ENCODE peak calls at places on chromosomes 4 and X, in nine cellular contexts. One of them, this sample, is unnamed.

GRCh38 chr4:124118061-124118460 is 594.5 kb downstream of the ANKRD50 start:
- DNase-seq in NCI-H1092: no peak
- DNase-seq in amniotic epithelial cell: no peak
- DNase-seq in activated T-helper 1 cell treated with Interleukin-2 at 50 U/mL for 16 hours: no peak
- DNase-seq in RPMI8226: no peak
- DNase-seq in GM23248: peak
- DNase-seq in cerebellar cortex: no peak
- DNase-seq in naive thymus-derived CD8-positive, alpha-beta T cell: no peak
- DNase-seq in epithelial cell of proximal tubule: no peak
- DNase-seq in this sample: no peak

GRCh38 chr4:169619518-169619957 is 840 bp upstream of the CLCN3 start:
- DNase-seq in NCI-H1092: no peak
- DNase-seq in amniotic epithelial cell: peak
- DNase-seq in activated T-helper 1 cell treated with Interleukin-2 at 50 U/mL for 16 hours: peak
- DNase-seq in RPMI8226: peak
- DNase-seq in GM23248: peak
- DNase-seq in cerebellar cortex: peak
- DNase-seq in naive thymus-derived CD8-positive, alpha-beta T cell: peak
- DNase-seq in epithelial cell of proximal tubule: no peak
- DNase-seq in this sample: no peak

GRCh38 chr4:80790152-80790551 is 240.4 kb upstream of the BMP3 start:
- DNase-seq in NCI-H1092: no peak
- DNase-seq in amniotic epithelial cell: peak
- DNase-seq in activated T-helper 1 cell treated with Interleukin-2 at 50 U/mL for 16 hours: no peak
- DNase-seq in RPMI8226: no peak
- DNase-seq in GM23248: no peak
- DNase-seq in cerebellar cortex: no peak
- DNase-seq in naive thymus-derived CD8-positive, alpha-beta T cell: no peak
- DNase-seq in epithelial cell of proximal tubule: no peak
- DNase-seq in this sample: no peak

GRCh38 chrX:54540289-54540688 is 10.3 kb downstream of the GNL3L start:
- DNase-seq in NCI-H1092: no peak
- DNase-seq in amniotic epithelial cell: peak
- DNase-seq in activated T-helper 1 cell treated with Interleukin-2 at 50 U/mL for 16 hours: no peak
- DNase-seq in RPMI8226: no peak
- DNase-seq in GM23248: peak
- DNase-seq in cerebellar cortex: no peak
- DNase-seq in naive thymus-derived CD8-positive, alpha-beta T cell: no peak
- DNase-seq in epithelial cell of proximal tubule: no peak
- DNase-seq in this sample: no peak

GRCh38 chrX:111743316-111743715 is 62.3 kb downstream of the ALG13 start:
- DNase-seq in NCI-H1092: no peak
- DNase-seq in amniotic epithelial cell: peak
- DNase-seq in activated T-helper 1 cell treated with Interleukin-2 at 50 U/mL for 16 hours: no peak
- DNase-seq in RPMI8226: no peak
- DNase-seq in GM23248: no peak
- DNase-seq in cerebellar cortex: no peak
- DNase-seq in naive thymus-derived CD8-positive, alpha-beta T cell: no peak
- DNase-seq in epithelial cell of proximal tubule: no peak
- DNase-seq in this sample: no peak

GRCh38 chrX:13803116-13803515 is 13.8 kb downstream of the GPM6B start:
- DNase-seq in NCI-H1092: no peak
- DNase-seq in amniotic epithelial cell: no peak
- DNase-seq in activated T-helper 1 cell treated with Interleukin-2 at 50 U/mL for 16 hours: no peak
- DNase-seq in RPMI8226: no peak
- DNase-seq in GM23248: no peak
- DNase-seq in cerebellar cortex: no peak
- DNase-seq in naive thymus-derived CD8-positive, alpha-beta T cell: no peak
- DNase-seq in epithelial cell of proximal tubule: no peak
- DNase-seq in this sample: no peak

GRCh38 chr4:20084488-20084887 is 167.2 kb upstream of the SLIT2 start:
- DNase-seq in NCI-H1092: no peak
- DNase-seq in amniotic epithelial cell: no peak
- DNase-seq in activated T-helper 1 cell treated with Interleukin-2 at 50 U/mL for 16 hours: no peak
- DNase-seq in RPMI8226: no peak
- DNase-seq in GM23248: no peak
- DNase-seq in cerebellar cortex: no peak
- DNase-seq in naive thymus-derived CD8-positive, alpha-beta T cell: no peak
- DNase-seq in epithelial cell of proximal tubule: no peak
- DNase-seq in this sample: no peak

GRCh38 chrX:44908198-44908597 is 35.2 kb downstream of the KDM6A start:
- DNase-seq in NCI-H1092: no peak
- DNase-seq in amniotic epithelial cell: peak
- DNase-seq in activated T-helper 1 cell treated with Interleukin-2 at 50 U/mL for 16 hours: no peak
- DNase-seq in RPMI8226: no peak
- DNase-seq in GM23248: peak
- DNase-seq in cerebellar cortex: no peak
- DNase-seq in naive thymus-derived CD8-positive, alpha-beta T cell: no peak
- DNase-seq in epithelial cell of proximal tubule: no peak
- DNase-seq in this sample: no peak

GRCh38 chr4:149911995-149912394 is 96.4 kb upstream of the IQCM start:
- DNase-seq in NCI-H1092: no peak
- DNase-seq in amniotic epithelial cell: no peak
- DNase-seq in activated T-helper 1 cell treated with Interleukin-2 at 50 U/mL for 16 hours: no peak
- DNase-seq in RPMI8226: no peak
- DNase-seq in GM23248: no peak
- DNase-seq in cerebellar cortex: no peak
- DNase-seq in naive thymus-derived CD8-positive, alpha-beta T cell: no peak
- DNase-seq in epithelial cell of proximal tubule: no peak
- DNase-seq in this sample: no peak

GRCh38 chr4:20629180-20630115 is 70.8 kb upstream of the PACRGL start:
- DNase-seq in NCI-H1092: no peak
- DNase-seq in amniotic epithelial cell: no peak
- DNase-seq in activated T-helper 1 cell treated with Interleukin-2 at 50 U/mL for 16 hours: no peak
- DNase-seq in RPMI8226: peak
- DNase-seq in GM23248: no peak
- DNase-seq in cerebellar cortex: no peak
- DNase-seq in naive thymus-derived CD8-positive, alpha-beta T cell: no peak
- DNase-seq in epithelial cell of proximal tubule: no peak
- DNase-seq in this sample: no peak

GRCh38 chrX:646796-647195 is 16.2 kb downstream of the SHOX start:
- DNase-seq in NCI-H1092: no peak
- DNase-seq in amniotic epithelial cell: no peak
- DNase-seq in activated T-helper 1 cell treated with Interleukin-2 at 50 U/mL for 16 hours: no peak
- DNase-seq in RPMI8226: peak
- DNase-seq in GM23248: no peak
- DNase-seq in cerebellar cortex: no peak
- DNase-seq in naive thymus-derived CD8-positive, alpha-beta T cell: no peak
- DNase-seq in epithelial cell of proximal tubule: no peak
- DNase-seq in this sample: no peak

GRCh38 chr4:41538887-41539498 is 1.0 kb downstream of the LIMCH1 start:
- DNase-seq in NCI-H1092: no peak
- DNase-seq in amniotic epithelial cell: peak
- DNase-seq in activated T-helper 1 cell treated with Interleukin-2 at 50 U/mL for 16 hours: no peak
- DNase-seq in RPMI8226: no peak
- DNase-seq in GM23248: peak
- DNase-seq in cerebellar cortex: peak
- DNase-seq in naive thymus-derived CD8-positive, alpha-beta T cell: no peak
- DNase-seq in epithelial cell of proximal tubule: no peak
- DNase-seq in this sample: no peak

GRCh38 chr4:31557444-31557843 is 837.3 kb downstream of the PCDH7 start:
- DNase-seq in NCI-H1092: no peak
- DNase-seq in amniotic epithelial cell: peak
- DNase-seq in activated T-helper 1 cell treated with Interleukin-2 at 50 U/mL for 16 hours: no peak
- DNase-seq in RPMI8226: peak
- DNase-seq in GM23248: no peak
- DNase-seq in cerebellar cortex: no peak
- DNase-seq in naive thymus-derived CD8-positive, alpha-beta T cell: no peak
- DNase-seq in epithelial cell of proximal tubule: no peak
- DNase-seq in this sample: no peak

GRCh38 chr4:108031427-108032083 is 41.9 kb downstream of the HADH start:
- DNase-seq in NCI-H1092: no peak
- DNase-seq in amniotic epithelial cell: no peak
- DNase-seq in activated T-helper 1 cell treated with Interleukin-2 at 50 U/mL for 16 hours: no peak
- DNase-seq in RPMI8226: no peak
- DNase-seq in GM23248: peak
- DNase-seq in cerebellar cortex: no peak
- DNase-seq in naive thymus-derived CD8-positive, alpha-beta T cell: no peak
- DNase-seq in epithelial cell of proximal tubule: no peak
- DNase-seq in this sample: no peak

GRCh38 chr4:88761861-88762523 is 64.4 kb upstream of the NAP1L5 start:
- DNase-seq in NCI-H1092: no peak
- DNase-seq in amniotic epithelial cell: no peak
- DNase-seq in activated T-helper 1 cell treated with Interleukin-2 at 50 U/mL for 16 hours: no peak
- DNase-seq in RPMI8226: no peak
- DNase-seq in GM23248: no peak
- DNase-seq in cerebellar cortex: peak
- DNase-seq in naive thymus-derived CD8-positive, alpha-beta T cell: no peak
- DNase-seq in epithelial cell of proximal tubule: no peak
- DNase-seq in this sample: no peak

GRCh38 chrX:12237131-12237530 is 98.9 kb downstream of the FRMPD4 start:
- DNase-seq in NCI-H1092: no peak
- DNase-seq in amniotic epithelial cell: no peak
- DNase-seq in activated T-helper 1 cell treated with Interleukin-2 at 50 U/mL for 16 hours: no peak
- DNase-seq in RPMI8226: no peak
- DNase-seq in GM23248: no peak
- DNase-seq in cerebellar cortex: no peak
- DNase-seq in naive thymus-derived CD8-positive, alpha-beta T cell: no peak
- DNase-seq in epithelial cell of proximal tubule: no peak
- DNase-seq in this sample: no peak

GRCh38 chrX:40083979-40084359 is 13.8 kb downstream of the BCOR start:
- DNase-seq in NCI-H1092: no peak
- DNase-seq in amniotic epithelial cell: no peak
- DNase-seq in activated T-helper 1 cell treated with Interleukin-2 at 50 U/mL for 16 hours: no peak
- DNase-seq in RPMI8226: peak
- DNase-seq in GM23248: no peak
- DNase-seq in cerebellar cortex: no peak
- DNase-seq in naive thymus-derived CD8-positive, alpha-beta T cell: no peak
- DNase-seq in epithelial cell of proximal tubule: no peak
- DNase-seq in this sample: no peak

GRCh38 chr4:153013202-153013988 is 77.3 kb downstream of the FHDC1 start:
- DNase-seq in NCI-H1092: no peak
- DNase-seq in amniotic epithelial cell: no peak
- DNase-seq in activated T-helper 1 cell treated with Interleukin-2 at 50 U/mL for 16 hours: no peak
- DNase-seq in RPMI8226: no peak
- DNase-seq in GM23248: peak
- DNase-seq in cerebellar cortex: peak
- DNase-seq in naive thymus-derived CD8-positive, alpha-beta T cell: no peak
- DNase-seq in epithelial cell of proximal tubule: no peak
- DNase-seq in this sample: peak

GRCh38 chrX:9153299-9153698 is 119.4 kb upstream of the FAM9B start:
- DNase-seq in NCI-H1092: no peak
- DNase-seq in amniotic epithelial cell: peak
- DNase-seq in activated T-helper 1 cell treated with Interleukin-2 at 50 U/mL for 16 hours: no peak
- DNase-seq in RPMI8226: no peak
- DNase-seq in GM23248: peak
- DNase-seq in cerebellar cortex: no peak
- DNase-seq in naive thymus-derived CD8-positive, alpha-beta T cell: no peak
- DNase-seq in epithelial cell of proximal tubule: no peak
- DNase-seq in this sample: no peak

GRCh38 chr4:186244835-186245234 is 17.5 kb downstream of the KLKB1 start:
- DNase-seq in NCI-H1092: no peak
- DNase-seq in amniotic epithelial cell: no peak
- DNase-seq in activated T-helper 1 cell treated with Interleukin-2 at 50 U/mL for 16 hours: no peak
- DNase-seq in RPMI8226: no peak
- DNase-seq in GM23248: no peak
- DNase-seq in cerebellar cortex: no peak
- DNase-seq in naive thymus-derived CD8-positive, alpha-beta T cell: no peak
- DNase-seq in epithelial cell of proximal tubule: no peak
- DNase-seq in this sample: no peak

GRCh38 chr4:24963277-24963676 is 50.4 kb upstream of the CCDC149 start:
- DNase-seq in NCI-H1092: no peak
- DNase-seq in amniotic epithelial cell: no peak
- DNase-seq in activated T-helper 1 cell treated with Interleukin-2 at 50 U/mL for 16 hours: no peak
- DNase-seq in RPMI8226: no peak
- DNase-seq in GM23248: no peak
- DNase-seq in cerebellar cortex: no peak
- DNase-seq in naive thymus-derived CD8-positive, alpha-beta T cell: no peak
- DNase-seq in epithelial cell of proximal tubule: no peak
- DNase-seq in this sample: no peak

GRCh38 chrX:20479896-20480295 is 213.2 kb upstream of the RPS6KA3 start:
- DNase-seq in NCI-H1092: no peak
- DNase-seq in amniotic epithelial cell: no peak
- DNase-seq in activated T-helper 1 cell treated with Interleukin-2 at 50 U/mL for 16 hours: no peak
- DNase-seq in RPMI8226: no peak
- DNase-seq in GM23248: no peak
- DNase-seq in cerebellar cortex: no peak
- DNase-seq in naive thymus-derived CD8-positive, alpha-beta T cell: no peak
- DNase-seq in epithelial cell of proximal tubule: no peak
- DNase-seq in this sample: no peak

This sample was measured in cardiac septum.